ENCODE peak calls at places on chromosomes 3 and 15, in seven cellular contexts. One of them, this sample, is unnamed.

GRCh38 chr3:117063910-117064309 is 354.3 kb downstream of the TUSC7 start:
- DNase-seq in Karpas-422: no peak
- DNase-seq in neural progenitor cell: no peak
- DNase-seq in fibroblast of lung: peak
- DNase-seq in hepatocyte: no peak
- DNase-seq in K562: no peak
- DNase-seq in mammary epithelial cell: no peak
- DNase-seq in this sample: peak

GRCh38 chr15:99123706-99124451 is 19.0 kb downstream of the SYNM start:
- DNase-seq in Karpas-422: no peak
- DNase-seq in neural progenitor cell: peak
- DNase-seq in fibroblast of lung: peak
- DNase-seq in hepatocyte: peak
- DNase-seq in K562: peak
- DNase-seq in mammary epithelial cell: peak
- DNase-seq in this sample: peak

GRCh38 chr3:9349321-9350117 is 13.3 kb upstream of the THUMPD3 start:
- DNase-seq in Karpas-422: no peak
- DNase-seq in neural progenitor cell: peak
- DNase-seq in fibroblast of lung: peak
- DNase-seq in hepatocyte: peak
- DNase-seq in K562: no peak
- DNase-seq in mammary epithelial cell: peak
- DNase-seq in this sample: peak

GRCh38 chr3:94008253-94008652 is 20.1 kb downstream of the STX19 start:
- DNase-seq in Karpas-422: no peak
- DNase-seq in neural progenitor cell: no peak
- DNase-seq in fibroblast of lung: no peak
- DNase-seq in hepatocyte: no peak
- DNase-seq in K562: no peak
- DNase-seq in mammary epithelial cell: no peak
- DNase-seq in this sample: no peak

GRCh38 chr15:65869954-65870871 is 922 bp downstream of the RAB11A start:
- DNase-seq in Karpas-422: peak
- DNase-seq in neural progenitor cell: peak
- DNase-seq in fibroblast of lung: peak
- DNase-seq in hepatocyte: peak
- DNase-seq in K562: peak
- DNase-seq in mammary epithelial cell: peak
- DNase-seq in this sample: peak

GRCh38 chr3:141122455-141123030 is 71.4 kb downstream of the SPSB4 start:
- DNase-seq in Karpas-422: no peak
- DNase-seq in neural progenitor cell: peak
- DNase-seq in fibroblast of lung: no peak
- DNase-seq in hepatocyte: no peak
- DNase-seq in K562: no peak
- DNase-seq in mammary epithelial cell: no peak
- DNase-seq in this sample: no peak

GRCh38 chr15:100009372-100009771 is 276.1 kb upstream of the LYSMD4 start:
- DNase-seq in Karpas-422: no peak
- DNase-seq in neural progenitor cell: no peak
- DNase-seq in fibroblast of lung: no peak
- DNase-seq in hepatocyte: no peak
- DNase-seq in K562: no peak
- DNase-seq in mammary epithelial cell: no peak
- DNase-seq in this sample: no peak

GRCh38 chr3:170506556-170506955 is 79.3 kb downstream of the SLC7A14 start:
- DNase-seq in Karpas-422: no peak
- DNase-seq in neural progenitor cell: no peak
- DNase-seq in fibroblast of lung: peak
- DNase-seq in hepatocyte: peak
- DNase-seq in K562: no peak
- DNase-seq in mammary epithelial cell: no peak
- DNase-seq in this sample: peak

GRCh38 chr3:11140054-11140712 is 14.1 kb upstream of the HRH1 start:
- DNase-seq in Karpas-422: peak
- DNase-seq in neural progenitor cell: no peak
- DNase-seq in fibroblast of lung: peak
- DNase-seq in hepatocyte: peak
- DNase-seq in K562: no peak
- DNase-seq in mammary epithelial cell: peak
- DNase-seq in this sample: no peak

GRCh38 chr15:65980824-65981456 is 111.6 kb downstream of the RAB11A start:
- DNase-seq in Karpas-422: peak
- DNase-seq in neural progenitor cell: peak
- DNase-seq in fibroblast of lung: peak
- DNase-seq in hepatocyte: peak
- DNase-seq in K562: peak
- DNase-seq in mammary epithelial cell: peak
- DNase-seq in this sample: peak

GRCh38 chr3:48598323-48599076 is 3.4 kb upstream of the COL7A1 start:
- DNase-seq in Karpas-422: no peak
- DNase-seq in neural progenitor cell: no peak
- DNase-seq in fibroblast of lung: peak
- DNase-seq in hepatocyte: peak
- DNase-seq in K562: no peak
- DNase-seq in mammary epithelial cell: peak
- DNase-seq in this sample: peak

GRCh38 chr3:15636028-15636709 is 34.6 kb downstream of the BTD start:
- DNase-seq in Karpas-422: no peak
- DNase-seq in neural progenitor cell: no peak
- DNase-seq in fibroblast of lung: peak
- DNase-seq in hepatocyte: no peak
- DNase-seq in K562: no peak
- DNase-seq in mammary epithelial cell: peak
- DNase-seq in this sample: peak

GRCh38 chr15:99450896-99451358 is 114.9 kb upstream of the MEF2A start:
- DNase-seq in Karpas-422: no peak
- DNase-seq in neural progenitor cell: peak
- DNase-seq in fibroblast of lung: peak
- DNase-seq in hepatocyte: peak
- DNase-seq in K562: peak
- DNase-seq in mammary epithelial cell: peak
- DNase-seq in this sample: peak

GRCh38 chr15:57302640-57303257 is 73.6 kb upstream of the CGNL1 start:
- DNase-seq in Karpas-422: no peak
- DNase-seq in neural progenitor cell: no peak
- DNase-seq in fibroblast of lung: no peak
- DNase-seq in hepatocyte: no peak
- DNase-seq in K562: no peak
- DNase-seq in mammary epithelial cell: no peak
- DNase-seq in this sample: no peak

GRCh38 chr3:29153811-29154210 is 127.1 kb upstream of the RBMS3 start:
- DNase-seq in Karpas-422: no peak
- DNase-seq in neural progenitor cell: no peak
- DNase-seq in fibroblast of lung: no peak
- DNase-seq in hepatocyte: no peak
- DNase-seq in K562: no peak
- DNase-seq in mammary epithelial cell: no peak
- DNase-seq in this sample: no peak

GRCh38 chr3:176967525-176967924 is 229.8 kb downstream of the TBL1XR1 start:
- DNase-seq in Karpas-422: no peak
- DNase-seq in neural progenitor cell: no peak
- DNase-seq in fibroblast of lung: peak
- DNase-seq in hepatocyte: no peak
- DNase-seq in K562: no peak
- DNase-seq in mammary epithelial cell: peak
- DNase-seq in this sample: no peak

GRCh38 chr3:178022599-178022998 is 513.6 kb upstream of the KCNMB2 start:
- DNase-seq in Karpas-422: no peak
- DNase-seq in neural progenitor cell: no peak
- DNase-seq in fibroblast of lung: peak
- DNase-seq in hepatocyte: no peak
- DNase-seq in K562: no peak
- DNase-seq in mammary epithelial cell: peak
- DNase-seq in this sample: peak

GRCh38 chr3:59775781-59776270 is 726.0 kb upstream of the CFAP20DC start:
- DNase-seq in Karpas-422: no peak
- DNase-seq in neural progenitor cell: peak
- DNase-seq in fibroblast of lung: no peak
- DNase-seq in hepatocyte: no peak
- DNase-seq in K562: no peak
- DNase-seq in mammary epithelial cell: no peak
- DNase-seq in this sample: no peak

GRCh38 chr15:44193651-44194396 is 1.2 kb downstream of the FRMD5 start:
- DNase-seq in Karpas-422: no peak
- DNase-seq in neural progenitor cell: peak
- DNase-seq in fibroblast of lung: peak
- DNase-seq in hepatocyte: peak
- DNase-seq in K562: no peak
- DNase-seq in mammary epithelial cell: peak
- DNase-seq in this sample: peak

GRCh38 chr3:64988188-64988587 is 300.4 kb upstream of the ADAMTS9 start:
- DNase-seq in Karpas-422: no peak
- DNase-seq in neural progenitor cell: no peak
- DNase-seq in fibroblast of lung: no peak
- DNase-seq in hepatocyte: no peak
- DNase-seq in K562: no peak
- DNase-seq in mammary epithelial cell: peak
- DNase-seq in this sample: no peak

GRCh38 chr3:162718697-162719096 is 1222.1 kb downstream of the OTOL1 start:
- DNase-seq in Karpas-422: no peak
- DNase-seq in neural progenitor cell: no peak
- DNase-seq in fibroblast of lung: peak
- DNase-seq in hepatocyte: no peak
- DNase-seq in K562: no peak
- DNase-seq in mammary epithelial cell: no peak
- DNase-seq in this sample: no peak

GRCh38 chr3:133854971-133855370 is 40.7 kb downstream of the RAB6B start:
- DNase-seq in Karpas-422: no peak
- DNase-seq in neural progenitor cell: no peak
- DNase-seq in fibroblast of lung: no peak
- DNase-seq in hepatocyte: no peak
- DNase-seq in K562: no peak
- DNase-seq in mammary epithelial cell: no peak
- DNase-seq in this sample: no peak

GRCh38 chr3:61572879-61573278 is 11.5 kb downstream of the PTPRG start:
- DNase-seq in Karpas-422: no peak
- DNase-seq in neural progenitor cell: no peak
- DNase-seq in fibroblast of lung: no peak
- DNase-seq in hepatocyte: no peak
- DNase-seq in K562: no peak
- DNase-seq in mammary epithelial cell: no peak
- DNase-seq in this sample: no peak

DNA sequence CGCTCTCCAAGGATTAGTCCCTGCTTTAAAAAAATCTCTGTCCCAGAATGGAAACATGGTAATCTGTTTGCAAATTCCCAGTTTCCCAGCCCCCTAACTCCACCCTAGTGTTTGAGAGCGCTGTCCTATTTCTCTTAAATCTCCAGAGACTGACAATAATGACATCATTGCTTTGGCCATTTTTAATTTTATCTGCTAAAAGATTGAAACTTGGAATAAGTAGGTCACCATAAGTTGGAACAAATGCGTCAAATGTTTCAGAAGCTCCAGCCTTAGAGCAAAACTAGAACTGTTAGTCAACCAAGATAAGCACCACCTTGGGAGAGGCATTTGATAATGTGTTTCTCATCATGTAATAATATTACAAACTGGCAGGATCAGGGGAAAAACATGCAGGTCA is 25.7 kb upstream of the MB21D2 start:
- DNase-seq in Karpas-422: no peak
- DNase-seq in neural progenitor cell: no peak
- DNase-seq in fibroblast of lung: peak
- DNase-seq in hepatocyte: no peak
- DNase-seq in K562: no peak
- DNase-seq in mammary epithelial cell: no peak
- DNase-seq in this sample: peak
- H2AFZ ChIP-seq in Karpas-422: no peak
- H2AFZ ChIP-seq in neural progenitor cell: no peak
- H2AFZ ChIP-seq in fibroblast of lung: no peak
- H2AFZ ChIP-seq in hepatocyte: no peak
- H2AFZ ChIP-seq in K562: no peak
- H2AFZ ChIP-seq in mammary epithelial cell: no peak
- H2AFZ ChIP-seq in this sample: no peak

DNA sequence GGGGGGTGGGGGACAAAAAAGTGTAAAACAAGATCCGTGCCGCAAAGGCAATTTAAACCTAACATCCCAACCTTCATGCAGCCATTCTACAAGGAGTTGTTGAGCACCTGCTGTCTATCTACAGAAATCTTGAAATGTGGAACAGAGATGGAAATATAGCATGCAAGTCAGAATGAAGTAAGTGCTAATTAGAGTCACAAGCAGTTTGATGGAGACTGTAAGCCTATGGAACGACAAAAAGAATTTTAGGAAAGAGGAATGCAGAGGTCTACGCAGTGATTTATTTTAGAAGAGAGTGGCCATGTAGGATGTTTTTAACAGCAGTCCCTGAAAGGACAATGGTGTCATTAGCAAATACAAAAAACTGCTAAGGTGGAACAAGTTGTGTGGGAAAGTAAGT is 846 bp upstream of the DCBLD2 start:
- DNase-seq in Karpas-422: no peak
- DNase-seq in neural progenitor cell: no peak
- DNase-seq in fibroblast of lung: no peak
- DNase-seq in hepatocyte: no peak
- DNase-seq in K562: no peak
- DNase-seq in mammary epithelial cell: no peak
- DNase-seq in this sample: no peak
- H2AFZ ChIP-seq in Karpas-422: peak
- H2AFZ ChIP-seq in neural progenitor cell: peak
- H2AFZ ChIP-seq in fibroblast of lung: peak
- H2AFZ ChIP-seq in hepatocyte: peak
- H2AFZ ChIP-seq in K562: peak
- H2AFZ ChIP-seq in mammary epithelial cell: peak
- H2AFZ ChIP-seq in this sample: peak

GRCh38 chr15:42578984-42579537 is 3.7 kb downstream of the STARD9 start:
- DNase-seq in Karpas-422: no peak
- DNase-seq in neural progenitor cell: no peak
- DNase-seq in fibroblast of lung: no peak
- DNase-seq in hepatocyte: no peak
- DNase-seq in K562: no peak
- DNase-seq in mammary epithelial cell: no peak
- DNase-seq in this sample: no peak
- H2AFZ ChIP-seq in Karpas-422: no peak
- H2AFZ ChIP-seq in neural progenitor cell: no peak
- H2AFZ ChIP-seq in fibroblast of lung: no peak
- H2AFZ ChIP-seq in hepatocyte: no peak
- H2AFZ ChIP-seq in K562: no peak
- H2AFZ ChIP-seq in mammary epithelial cell: no peak
- H2AFZ ChIP-seq in this sample: no peak

GRCh38 chr3:5426094-5426883 is 238.8 kb downstream of the EDEM1 start:
- DNase-seq in Karpas-422: peak
- DNase-seq in neural progenitor cell: peak
- DNase-seq in fibroblast of lung: peak
- DNase-seq in hepatocyte: peak
- DNase-seq in K562: peak
- DNase-seq in mammary epithelial cell: peak
- DNase-seq in this sample: peak
- H2AFZ ChIP-seq in Karpas-422: no peak
- H2AFZ ChIP-seq in neural progenitor cell: peak
- H2AFZ ChIP-seq in fibroblast of lung: no peak
- H2AFZ ChIP-seq in hepatocyte: no peak
- H2AFZ ChIP-seq in K562: peak
- H2AFZ ChIP-seq in mammary epithelial cell: no peak
- H2AFZ ChIP-seq in this sample: peak

DNA sequence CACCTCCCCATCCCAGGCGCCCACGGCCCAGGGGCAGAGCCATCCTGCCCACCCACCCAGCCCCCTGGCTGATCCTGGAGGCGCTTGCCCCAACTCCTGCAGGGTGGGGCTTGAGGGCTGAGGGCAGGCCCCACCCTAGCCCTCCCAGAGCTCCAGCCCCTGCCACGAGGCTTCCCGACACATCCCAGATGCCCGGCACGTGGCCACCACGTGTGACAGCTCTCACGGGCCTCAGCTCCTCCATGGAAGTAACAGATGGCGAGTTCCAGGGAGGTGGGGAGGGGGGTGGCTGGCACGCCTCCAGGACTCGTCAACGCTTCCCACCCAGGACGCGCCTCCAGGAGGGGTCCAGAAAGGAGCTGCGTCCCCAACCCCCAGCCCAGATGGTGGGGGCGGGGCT is 29.1 kb downstream of the PLXND1 start:
- DNase-seq in Karpas-422: no peak
- DNase-seq in neural progenitor cell: no peak
- DNase-seq in fibroblast of lung: no peak
- DNase-seq in hepatocyte: no peak
- DNase-seq in K562: no peak
- DNase-seq in mammary epithelial cell: no peak
- DNase-seq in this sample: peak
- H2AFZ ChIP-seq in Karpas-422: no peak
- H2AFZ ChIP-seq in neural progenitor cell: no peak
- H2AFZ ChIP-seq in fibroblast of lung: no peak
- H2AFZ ChIP-seq in hepatocyte: no peak
- H2AFZ ChIP-seq in K562: no peak
- H2AFZ ChIP-seq in mammary epithelial cell: no peak
- H2AFZ ChIP-seq in this sample: no peak

This sample was measured in GM23248.